ENCODE peak calls at places on chromosome 7, in ten cellular contexts. One of them, this sample, is unnamed.
A peak's percentile ranks its signal among the peaks of the same experiment; 100 is the strongest.

GRCh38 chr7:137476937-137477336 is 133.4 kb upstream of the PTN start:
- DNase-seq in A673: no peak
- DNase-seq in adrenal gland: no peak
- DNase-seq in neuronal stem cell: no peak
- DNase-seq in pancreas: no peak
- DNase-seq in K562: no peak
- DNase-seq in CD4-positive, alpha-beta memory T cell: no peak
- DNase-seq in GM12878: no peak
- DNase-seq in lung: no peak
- DNase-seq in BJ: no peak
- DNase-seq in this sample: no peak

GRCh38 chr7:147595076-147595475 is 995.5 kb upstream of the C7orf33 start:
- DNase-seq in A673: no peak
- DNase-seq in adrenal gland: no peak
- DNase-seq in neuronal stem cell: no peak
- DNase-seq in pancreas: no peak
- DNase-seq in K562: no peak
- DNase-seq in CD4-positive, alpha-beta memory T cell: no peak
- DNase-seq in GM12878: no peak
- DNase-seq in lung: no peak
- DNase-seq in BJ: no peak
- DNase-seq in this sample: no peak

GRCh38 chr7:25407932-25408480 is 179.7 kb upstream of the NPVF start:
- DNase-seq in A673: no peak
- DNase-seq in adrenal gland: peak; percentile 69
- DNase-seq in neuronal stem cell: peak; percentile 55
- DNase-seq in pancreas: no peak
- DNase-seq in K562: no peak
- DNase-seq in CD4-positive, alpha-beta memory T cell: no peak
- DNase-seq in GM12878: no peak
- DNase-seq in lung: no peak
- DNase-seq in BJ: no peak
- DNase-seq in this sample: no peak

GRCh38 chr7:38699481-38699880 is 68.3 kb upstream of the AMPH start:
- DNase-seq in A673: peak; percentile 23
- DNase-seq in adrenal gland: no peak
- DNase-seq in neuronal stem cell: no peak
- DNase-seq in pancreas: no peak
- DNase-seq in K562: no peak
- DNase-seq in CD4-positive, alpha-beta memory T cell: no peak
- DNase-seq in GM12878: no peak
- DNase-seq in lung: no peak
- DNase-seq in BJ: peak; percentile 15
- DNase-seq in this sample: no peak

GRCh38 chr7:47991741-47992311 is 12.4 kb upstream of the HUS1 start:
- DNase-seq in A673: peak; percentile 84
- DNase-seq in adrenal gland: peak; percentile 79
- DNase-seq in neuronal stem cell: peak; percentile 70
- DNase-seq in pancreas: peak; percentile 89
- DNase-seq in K562: peak; percentile 37
- DNase-seq in CD4-positive, alpha-beta memory T cell: peak; percentile 83
- DNase-seq in GM12878: peak; percentile 39
- DNase-seq in lung: peak; percentile 87
- DNase-seq in BJ: no peak
- DNase-seq in this sample: peak; percentile 88

GRCh38 chr7:7789551-7789988 is 71.2 kb upstream of the RPA3 start:
- DNase-seq in A673: no peak
- DNase-seq in adrenal gland: no peak
- DNase-seq in neuronal stem cell: no peak
- DNase-seq in pancreas: no peak
- DNase-seq in K562: no peak
- DNase-seq in CD4-positive, alpha-beta memory T cell: no peak
- DNase-seq in GM12878: peak; percentile 73
- DNase-seq in lung: no peak
- DNase-seq in BJ: no peak
- DNase-seq in this sample: no peak

GRCh38 chr7:22319424-22320403 is 37.2 kb downstream of the RAPGEF5 start:
- DNase-seq in A673: peak; percentile 87
- DNase-seq in adrenal gland: no peak
- DNase-seq in neuronal stem cell: no peak
- DNase-seq in pancreas: no peak
- DNase-seq in K562: no peak
- DNase-seq in CD4-positive, alpha-beta memory T cell: no peak
- DNase-seq in GM12878: no peak
- DNase-seq in lung: no peak
- DNase-seq in BJ: no peak
- DNase-seq in this sample: no peak

GRCh38 chr7:72435366-72435765 is 23.2 kb upstream of the CALN1 start:
- DNase-seq in A673: no peak
- DNase-seq in adrenal gland: no peak
- DNase-seq in neuronal stem cell: no peak
- DNase-seq in pancreas: no peak
- DNase-seq in K562: no peak
- DNase-seq in CD4-positive, alpha-beta memory T cell: no peak
- DNase-seq in GM12878: no peak
- DNase-seq in lung: no peak
- DNase-seq in BJ: no peak
- DNase-seq in this sample: peak; percentile 46

GRCh38 chr7:102978280-102978679 is 65.5 kb downstream of the LRRC17 start:
- DNase-seq in A673: no peak
- DNase-seq in adrenal gland: peak; percentile 90
- DNase-seq in neuronal stem cell: no peak
- DNase-seq in pancreas: no peak
- DNase-seq in K562: no peak
- DNase-seq in CD4-positive, alpha-beta memory T cell: no peak
- DNase-seq in GM12878: no peak
- DNase-seq in lung: no peak
- DNase-seq in BJ: no peak
- DNase-seq in this sample: no peak

GRCh38 chr7:46461334-46461777 is 540.3 kb upstream of the IGFBP3 start:
- DNase-seq in A673: no peak
- DNase-seq in adrenal gland: no peak
- DNase-seq in neuronal stem cell: no peak
- DNase-seq in pancreas: no peak
- DNase-seq in K562: no peak
- DNase-seq in CD4-positive, alpha-beta memory T cell: no peak
- DNase-seq in GM12878: no peak
- DNase-seq in lung: no peak
- DNase-seq in BJ: no peak
- DNase-seq in this sample: no peak

GRCh38 chr7:80804581-80804980 is 114.3 kb downstream of the SEMA3C start:
- DNase-seq in A673: peak; percentile 40
- DNase-seq in adrenal gland: no peak
- DNase-seq in neuronal stem cell: no peak
- DNase-seq in pancreas: no peak
- DNase-seq in K562: no peak
- DNase-seq in CD4-positive, alpha-beta memory T cell: no peak
- DNase-seq in GM12878: no peak
- DNase-seq in lung: no peak
- DNase-seq in BJ: no peak
- DNase-seq in this sample: no peak

GRCh38 chr7:81937091-81937490 is 167.2 kb upstream of the HGF start:
- DNase-seq in A673: peak; percentile 45
- DNase-seq in adrenal gland: no peak
- DNase-seq in neuronal stem cell: no peak
- DNase-seq in pancreas: no peak
- DNase-seq in K562: no peak
- DNase-seq in CD4-positive, alpha-beta memory T cell: no peak
- DNase-seq in GM12878: no peak
- DNase-seq in lung: no peak
- DNase-seq in BJ: no peak
- DNase-seq in this sample: no peak

GRCh38 chr7:1362301-1362700 is 97.0 kb downstream of the MICALL2 start:
- DNase-seq in A673: no peak
- DNase-seq in adrenal gland: no peak
- DNase-seq in neuronal stem cell: no peak
- DNase-seq in pancreas: no peak
- DNase-seq in K562: no peak
- DNase-seq in CD4-positive, alpha-beta memory T cell: no peak
- DNase-seq in GM12878: no peak
- DNase-seq in lung: no peak
- DNase-seq in BJ: no peak
- DNase-seq in this sample: no peak

GRCh38 chr7:47093254-47093798 is 488.6 kb downstream of the TNS3 start:
- DNase-seq in A673: no peak
- DNase-seq in adrenal gland: no peak
- DNase-seq in neuronal stem cell: no peak
- DNase-seq in pancreas: no peak
- DNase-seq in K562: no peak
- DNase-seq in CD4-positive, alpha-beta memory T cell: no peak
- DNase-seq in GM12878: no peak
- DNase-seq in lung: no peak
- DNase-seq in BJ: no peak
- DNase-seq in this sample: no peak

GRCh38 chr7:32077806-32078205 is 7.6 kb upstream of the PDE1C start:
- DNase-seq in A673: no peak
- DNase-seq in adrenal gland: no peak
- DNase-seq in neuronal stem cell: no peak
- DNase-seq in pancreas: no peak
- DNase-seq in K562: no peak
- DNase-seq in CD4-positive, alpha-beta memory T cell: no peak
- DNase-seq in GM12878: no peak
- DNase-seq in lung: no peak
- DNase-seq in BJ: no peak
- DNase-seq in this sample: no peak
- H3K4me3 ChIP-seq in A673: no peak overlapping the region
- H3K4me3 ChIP-seq in adrenal gland: no peak overlapping the region
- H3K4me3 ChIP-seq in neuronal stem cell: no peak overlapping the region
- H3K4me3 ChIP-seq in pancreas: no peak overlapping the region
- H3K4me3 ChIP-seq in K562: no peak overlapping the region
- H3K4me3 ChIP-seq in CD4-positive, alpha-beta memory T cell: no peak overlapping the region
- H3K4me3 ChIP-seq in GM12878: no peak overlapping the region
- H3K4me3 ChIP-seq in lung: no peak overlapping the region
- H3K4me3 ChIP-seq in BJ: no peak overlapping the region
- H3K4me3 ChIP-seq in this sample: no peak overlapping the region

GRCh38 chr7:84216477-84216876 is 21.9 kb upstream of the SEMA3A start:
- DNase-seq in A673: no peak
- DNase-seq in adrenal gland: no peak
- DNase-seq in neuronal stem cell: no peak
- DNase-seq in pancreas: no peak
- DNase-seq in K562: no peak
- DNase-seq in CD4-positive, alpha-beta memory T cell: no peak
- DNase-seq in GM12878: no peak
- DNase-seq in lung: no peak
- DNase-seq in BJ: no peak
- DNase-seq in this sample: no peak
- H3K4me3 ChIP-seq in A673: no peak overlapping the region
- H3K4me3 ChIP-seq in adrenal gland: no peak overlapping the region
- H3K4me3 ChIP-seq in neuronal stem cell: no peak overlapping the region
- H3K4me3 ChIP-seq in pancreas: no peak overlapping the region
- H3K4me3 ChIP-seq in K562: no peak overlapping the region
- H3K4me3 ChIP-seq in CD4-positive, alpha-beta memory T cell: no peak overlapping the region
- H3K4me3 ChIP-seq in GM12878: no peak overlapping the region
- H3K4me3 ChIP-seq in lung: no peak overlapping the region
- H3K4me3 ChIP-seq in BJ: no peak overlapping the region
- H3K4me3 ChIP-seq in this sample: no peak overlapping the region

GRCh38 chr7:116585392-116585791 is 60.6 kb downstream of the CAV1 start:
- DNase-seq in A673: no peak
- DNase-seq in adrenal gland: no peak
- DNase-seq in neuronal stem cell: no peak
- DNase-seq in pancreas: no peak
- DNase-seq in K562: no peak
- DNase-seq in CD4-positive, alpha-beta memory T cell: no peak
- DNase-seq in GM12878: no peak
- DNase-seq in lung: no peak
- DNase-seq in BJ: no peak
- DNase-seq in this sample: no peak

GRCh38 chr7:116582164-116582732 is 57.4 kb downstream of the CAV1 start:
- DNase-seq in A673: peak; percentile 55
- DNase-seq in adrenal gland: no peak
- DNase-seq in neuronal stem cell: no peak
- DNase-seq in pancreas: no peak
- DNase-seq in K562: no peak
- DNase-seq in CD4-positive, alpha-beta memory T cell: no peak
- DNase-seq in GM12878: no peak
- DNase-seq in lung: no peak
- DNase-seq in BJ: no peak
- DNase-seq in this sample: no peak

GRCh38 chr7:116584721-116585120 is 59.9 kb downstream of the CAV1 start:
- DNase-seq in A673: no peak
- DNase-seq in adrenal gland: no peak
- DNase-seq in neuronal stem cell: no peak
- DNase-seq in pancreas: no peak
- DNase-seq in K562: no peak
- DNase-seq in CD4-positive, alpha-beta memory T cell: no peak
- DNase-seq in GM12878: no peak
- DNase-seq in lung: no peak
- DNase-seq in BJ: no peak
- DNase-seq in this sample: no peak

GRCh38 chr7:116582806-116583444 is 58.1 kb downstream of the CAV1 start:
- DNase-seq in A673: peak; percentile 90
- DNase-seq in adrenal gland: no peak
- DNase-seq in neuronal stem cell: no peak
- DNase-seq in pancreas: no peak
- DNase-seq in K562: no peak
- DNase-seq in CD4-positive, alpha-beta memory T cell: no peak
- DNase-seq in GM12878: no peak
- DNase-seq in lung: no peak
- DNase-seq in BJ: peak; percentile 96
- DNase-seq in this sample: no peak

DNA sequence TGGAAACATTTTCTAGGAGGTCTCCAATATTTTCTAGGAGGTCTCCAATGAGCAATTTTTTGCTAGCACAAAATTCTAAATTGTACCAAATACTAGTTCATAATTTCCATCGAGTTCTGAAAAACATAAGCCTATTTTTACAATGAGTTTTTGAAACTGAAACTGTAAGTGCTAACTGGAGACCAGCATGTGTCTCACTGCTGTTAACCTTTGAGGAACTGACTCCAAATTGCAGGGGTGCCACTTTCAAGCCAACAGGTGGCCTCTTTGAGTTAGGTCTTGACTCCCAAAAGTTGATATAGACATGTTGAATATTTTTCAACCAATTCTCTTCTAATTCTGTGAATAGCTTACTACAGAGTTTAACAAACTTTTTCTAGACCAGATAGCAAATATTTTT is 58.8 kb downstream of the CAV1 start:
- DNase-seq in A673: no peak
- DNase-seq in adrenal gland: no peak
- DNase-seq in neuronal stem cell: no peak
- DNase-seq in pancreas: no peak
- DNase-seq in K562: no peak
- DNase-seq in CD4-positive, alpha-beta memory T cell: no peak
- DNase-seq in GM12878: peak; percentile 75
- DNase-seq in lung: no peak
- DNase-seq in BJ: no peak
- DNase-seq in this sample: no peak
- H3K4me3 ChIP-seq in A673: no peak overlapping the region
- H3K4me3 ChIP-seq in adrenal gland: no peak overlapping the region
- H3K4me3 ChIP-seq in neuronal stem cell: no peak overlapping the region
- H3K4me3 ChIP-seq in pancreas: no peak overlapping the region
- H3K4me3 ChIP-seq in K562: no peak overlapping the region
- H3K4me3 ChIP-seq in CD4-positive, alpha-beta memory T cell: no peak overlapping the region
- H3K4me3 ChIP-seq in GM12878: peak overlapping the region; percentile 10
- H3K4me3 ChIP-seq in lung: no peak overlapping the region
- H3K4me3 ChIP-seq in BJ: no peak overlapping the region
- H3K4me3 ChIP-seq in this sample: peak overlapping the region; percentile 7

DNA sequence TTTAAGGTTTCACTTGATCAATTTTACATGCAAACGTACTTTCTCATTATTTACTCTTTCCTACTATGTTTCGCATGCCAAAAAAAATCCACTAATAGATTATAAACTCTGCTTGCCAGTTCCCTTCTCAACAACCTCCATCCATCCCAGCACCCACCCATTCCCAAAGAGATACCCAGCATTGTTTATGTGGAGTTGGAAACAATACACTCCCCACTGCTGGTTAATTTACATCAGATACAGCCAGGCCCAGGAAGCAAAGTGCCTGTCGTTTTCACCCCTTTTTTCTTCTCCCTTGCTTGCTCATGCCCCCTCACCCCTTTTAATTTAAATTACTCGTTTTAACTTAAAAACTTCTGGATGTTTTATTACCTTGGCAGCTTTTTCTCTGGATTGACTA is 59.9 kb downstream of the HIBADH start:
- DNase-seq in A673: no peak
- DNase-seq in adrenal gland: no peak
- DNase-seq in neuronal stem cell: no peak
- DNase-seq in pancreas: no peak
- DNase-seq in K562: no peak
- DNase-seq in CD4-positive, alpha-beta memory T cell: no peak
- DNase-seq in GM12878: no peak
- DNase-seq in lung: no peak
- DNase-seq in BJ: no peak
- DNase-seq in this sample: no peak
- H3K4me3 ChIP-seq in A673: no peak overlapping the region
- H3K4me3 ChIP-seq in adrenal gland: no peak overlapping the region
- H3K4me3 ChIP-seq in neuronal stem cell: peak overlapping the region; percentile 5
- H3K4me3 ChIP-seq in pancreas: no peak overlapping the region
- H3K4me3 ChIP-seq in K562: no peak overlapping the region
- H3K4me3 ChIP-seq in CD4-positive, alpha-beta memory T cell: no peak overlapping the region
- H3K4me3 ChIP-seq in GM12878: no peak overlapping the region
- H3K4me3 ChIP-seq in lung: no peak overlapping the region
- H3K4me3 ChIP-seq in BJ: no peak overlapping the region
- H3K4me3 ChIP-seq in this sample: no peak overlapping the region